ENCODE peak calls at places on chromosomes 12 and 14, in nine cellular contexts. One of them, this sample, is unnamed.

GRCh38 chr14:32224731-32225377 is 21.8 kb upstream of the RNU6-8 start:
- DNase-seq in stomach: no peak
- DNase-seq in Peyer's patch: no peak
- DNase-seq in OCI-LY7: no peak
- DNase-seq in heart right ventricle: peak; percentile 17
- DNase-seq in keratinocyte: no peak
- DNase-seq in gastrocnemius medialis: peak; percentile 35
- DNase-seq in GM23248: peak; percentile 83
- DNase-seq in fibroblast of lung: peak; percentile 55
- DNase-seq in this sample: no peak

GRCh38 chr12:89789862-89790261 is 81.2 kb upstream of the ATP2B1 start:
- DNase-seq in stomach: no peak
- DNase-seq in Peyer's patch: no peak
- DNase-seq in OCI-LY7: peak; percentile 74
- DNase-seq in heart right ventricle: no peak
- DNase-seq in keratinocyte: no peak
- DNase-seq in gastrocnemius medialis: no peak
- DNase-seq in GM23248: peak; percentile 27
- DNase-seq in fibroblast of lung: no peak
- DNase-seq in this sample: no peak

GRCh38 chr12:28710882-28711281 is 438.2 kb upstream of the FAR2 start:
- DNase-seq in stomach: no peak
- DNase-seq in Peyer's patch: no peak
- DNase-seq in OCI-LY7: no peak
- DNase-seq in heart right ventricle: no peak
- DNase-seq in keratinocyte: peak; percentile 19
- DNase-seq in gastrocnemius medialis: no peak
- DNase-seq in GM23248: peak; percentile 92
- DNase-seq in fibroblast of lung: peak; percentile 78
- DNase-seq in this sample: no peak

GRCh38 chr12:131407221-131408035 is 303.5 kb upstream of the SFSWAP start:
- DNase-seq in stomach: no peak
- DNase-seq in Peyer's patch: no peak
- DNase-seq in OCI-LY7: no peak
- DNase-seq in heart right ventricle: no peak
- DNase-seq in keratinocyte: no peak
- DNase-seq in gastrocnemius medialis: no peak
- DNase-seq in GM23248: no peak
- DNase-seq in fibroblast of lung: no peak
- DNase-seq in this sample: no peak

GRCh38 chr14:104553166-104554087 is 26.1 kb upstream of the C14orf180 start:
- DNase-seq in stomach: no peak
- DNase-seq in Peyer's patch: peak; percentile 33
- DNase-seq in OCI-LY7: no peak
- DNase-seq in heart right ventricle: no peak
- DNase-seq in keratinocyte: no peak
- DNase-seq in gastrocnemius medialis: no peak
- DNase-seq in GM23248: no peak
- DNase-seq in fibroblast of lung: no peak
- DNase-seq in this sample: no peak

GRCh38 chr12:48786591-48787544 is 2.0 kb downstream of the ADCY6 start:
- DNase-seq in stomach: no peak
- DNase-seq in Peyer's patch: no peak
- DNase-seq in OCI-LY7: no peak
- DNase-seq in heart right ventricle: peak; percentile 58
- DNase-seq in keratinocyte: no peak
- DNase-seq in gastrocnemius medialis: no peak
- DNase-seq in GM23248: no peak
- DNase-seq in fibroblast of lung: no peak
- DNase-seq in this sample: no peak

GRCh38 chr12:14785568-14785967 is 17.7 kb downstream of the WBP11 start:
- DNase-seq in stomach: no peak
- DNase-seq in Peyer's patch: no peak
- DNase-seq in OCI-LY7: no peak
- DNase-seq in heart right ventricle: no peak
- DNase-seq in keratinocyte: no peak
- DNase-seq in gastrocnemius medialis: no peak
- DNase-seq in GM23248: no peak
- DNase-seq in fibroblast of lung: no peak
- DNase-seq in this sample: no peak

GRCh38 chr12:2613674-2614073 is 181.1 kb upstream of the FKBP4 start:
- DNase-seq in stomach: no peak
- DNase-seq in Peyer's patch: no peak
- DNase-seq in OCI-LY7: no peak
- DNase-seq in heart right ventricle: no peak
- DNase-seq in keratinocyte: peak; percentile 9
- DNase-seq in gastrocnemius medialis: no peak
- DNase-seq in GM23248: peak; percentile 99
- DNase-seq in fibroblast of lung: peak; percentile 97
- DNase-seq in this sample: peak; percentile 35

GRCh38 chr14:54782803-54783659 is 119.6 kb downstream of the GCH1 start:
- DNase-seq in stomach: no peak
- DNase-seq in Peyer's patch: no peak
- DNase-seq in OCI-LY7: peak; percentile 77
- DNase-seq in heart right ventricle: no peak
- DNase-seq in keratinocyte: no peak
- DNase-seq in gastrocnemius medialis: no peak
- DNase-seq in GM23248: no peak
- DNase-seq in fibroblast of lung: no peak
- DNase-seq in this sample: no peak

GRCh38 chr12:65025070-65025469 is 96.0 kb downstream of the WIF1 start:
- DNase-seq in stomach: no peak
- DNase-seq in Peyer's patch: no peak
- DNase-seq in OCI-LY7: no peak
- DNase-seq in heart right ventricle: no peak
- DNase-seq in keratinocyte: no peak
- DNase-seq in gastrocnemius medialis: no peak
- DNase-seq in GM23248: no peak
- DNase-seq in fibroblast of lung: no peak
- DNase-seq in this sample: no peak

GRCh38 chr14:34912182-34912581 is 37.0 kb upstream of the BAZ1A start:
- DNase-seq in stomach: no peak
- DNase-seq in Peyer's patch: no peak
- DNase-seq in OCI-LY7: peak; percentile 41
- DNase-seq in heart right ventricle: no peak
- DNase-seq in keratinocyte: no peak
- DNase-seq in gastrocnemius medialis: no peak
- DNase-seq in GM23248: no peak
- DNase-seq in fibroblast of lung: no peak
- DNase-seq in this sample: no peak

GRCh38 chr14:73728106-73729014 is 14.2 kb upstream of the PNMA1 start:
- DNase-seq in stomach: peak; percentile 91
- DNase-seq in Peyer's patch: peak; percentile 90
- DNase-seq in OCI-LY7: peak; percentile 87
- DNase-seq in heart right ventricle: peak; percentile 86
- DNase-seq in keratinocyte: no peak
- DNase-seq in gastrocnemius medialis: peak; percentile 75
- DNase-seq in GM23248: peak; percentile 77
- DNase-seq in fibroblast of lung: peak; percentile 78
- DNase-seq in this sample: no peak

GRCh38 chr12:2555487-2556082 is 239.2 kb upstream of the FKBP4 start:
- DNase-seq in stomach: no peak
- DNase-seq in Peyer's patch: no peak
- DNase-seq in OCI-LY7: no peak
- DNase-seq in heart right ventricle: no peak
- DNase-seq in keratinocyte: no peak
- DNase-seq in gastrocnemius medialis: no peak
- DNase-seq in GM23248: no peak
- DNase-seq in fibroblast of lung: no peak
- DNase-seq in this sample: no peak

GRCh38 chr12:53454710-53455109 is 2.8 kb downstream of the PCBP2 start:
- DNase-seq in stomach: no peak
- DNase-seq in Peyer's patch: no peak
- DNase-seq in OCI-LY7: no peak
- DNase-seq in heart right ventricle: no peak
- DNase-seq in keratinocyte: no peak
- DNase-seq in gastrocnemius medialis: no peak
- DNase-seq in GM23248: no peak
- DNase-seq in fibroblast of lung: no peak
- DNase-seq in this sample: no peak

GRCh38 chr12:52358575-52359350 is 8.5 kb downstream of the KRT85 start:
- DNase-seq in stomach: no peak
- DNase-seq in Peyer's patch: no peak
- DNase-seq in OCI-LY7: peak; percentile 91
- DNase-seq in heart right ventricle: no peak
- DNase-seq in keratinocyte: no peak
- DNase-seq in gastrocnemius medialis: no peak
- DNase-seq in GM23248: no peak
- DNase-seq in fibroblast of lung: no peak
- DNase-seq in this sample: no peak

DNA sequence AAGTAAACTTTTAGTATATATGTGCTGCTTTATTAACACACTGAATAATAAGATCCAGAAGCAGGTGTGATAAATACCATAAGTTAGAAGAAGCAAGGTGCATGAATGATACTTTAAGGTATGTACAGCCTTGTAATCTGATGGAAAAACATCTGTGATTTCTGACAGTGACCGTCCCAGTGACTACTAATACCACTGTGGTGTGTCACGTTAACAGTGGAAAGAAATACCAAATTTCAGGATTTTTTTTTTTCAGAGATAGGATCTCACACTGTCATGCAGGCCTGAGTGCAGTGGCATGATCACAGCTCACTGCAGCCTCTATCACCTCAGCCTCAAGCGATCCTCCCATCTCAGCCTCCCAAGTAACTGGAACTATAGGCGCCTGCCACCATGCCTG is 21.5 kb downstream of the SDS start:
- DNase-seq in stomach: no peak
- DNase-seq in Peyer's patch: no peak
- DNase-seq in OCI-LY7: no peak
- DNase-seq in heart right ventricle: no peak
- DNase-seq in keratinocyte: no peak
- DNase-seq in gastrocnemius medialis: no peak
- DNase-seq in GM23248: peak; percentile 10
- DNase-seq in fibroblast of lung: no peak
- DNase-seq in this sample: no peak
- H3K36me3 ChIP-seq in stomach: peaks cover 95% of the 10 kb centered on the region
- H3K36me3 ChIP-seq in Peyer's patch: no peaks in the 10 kb centered on the region
- H3K36me3 ChIP-seq in OCI-LY7: peaks cover 24% of the 10 kb centered on the region
- H3K36me3 ChIP-seq in heart right ventricle: peaks cover 95% of the 10 kb centered on the region
- H3K36me3 ChIP-seq in keratinocyte: no peaks in the 10 kb centered on the region
- H3K36me3 ChIP-seq in gastrocnemius medialis: peaks cover 53% of the 10 kb centered on the region
- H3K36me3 ChIP-seq in GM23248: no peaks in the 10 kb centered on the region
- H3K36me3 ChIP-seq in fibroblast of lung: peaks cover 9% of the 10 kb centered on the region
- H3K36me3 ChIP-seq in this sample: peaks cover 48% of the 10 kb centered on the region

GRCh38 chr12:1518486-1518762 is 76.0 kb downstream of the FBXL14 start:
- DNase-seq in stomach: no peak
- DNase-seq in Peyer's patch: no peak
- DNase-seq in OCI-LY7: no peak
- DNase-seq in heart right ventricle: no peak
- DNase-seq in keratinocyte: no peak
- DNase-seq in gastrocnemius medialis: no peak
- DNase-seq in GM23248: no peak
- DNase-seq in fibroblast of lung: no peak
- DNase-seq in this sample: no peak
- H3K4me3 ChIP-seq in stomach: no peak overlapping the region
- H3K4me3 ChIP-seq in Peyer's patch: no peak overlapping the region
- H3K4me3 ChIP-seq in OCI-LY7: no peak overlapping the region
- H3K4me3 ChIP-seq in heart right ventricle: no peak overlapping the region
- H3K4me3 ChIP-seq in keratinocyte: peak overlapping the region; percentile 68
- H3K4me3 ChIP-seq in gastrocnemius medialis: no peak overlapping the region
- H3K4me3 ChIP-seq in GM23248: no peak overlapping the region
- H3K4me3 ChIP-seq in fibroblast of lung: no peak overlapping the region
- H3K4me3 ChIP-seq in this sample: no peak overlapping the region

GRCh38 chr12:102539651-102540553 is 59.5 kb upstream of the IGF1 start:
- DNase-seq in stomach: no peak
- DNase-seq in Peyer's patch: no peak
- DNase-seq in OCI-LY7: no peak
- DNase-seq in heart right ventricle: no peak
- DNase-seq in keratinocyte: no peak
- DNase-seq in gastrocnemius medialis: no peak
- DNase-seq in GM23248: peak; percentile 85
- DNase-seq in fibroblast of lung: peak; percentile 5
- DNase-seq in this sample: no peak
- H3K36me3 ChIP-seq in stomach: no peaks in the 10 kb centered on the region
- H3K36me3 ChIP-seq in Peyer's patch: no peaks in the 10 kb centered on the region
- H3K36me3 ChIP-seq in OCI-LY7: no peaks in the 10 kb centered on the region
- H3K36me3 ChIP-seq in heart right ventricle: no peaks in the 10 kb centered on the region
- H3K36me3 ChIP-seq in keratinocyte: no peaks in the 10 kb centered on the region
- H3K36me3 ChIP-seq in gastrocnemius medialis: no peaks in the 10 kb centered on the region
- H3K36me3 ChIP-seq in GM23248: no peaks in the 10 kb centered on the region
- H3K36me3 ChIP-seq in fibroblast of lung: no peaks in the 10 kb centered on the region
- H3K36me3 ChIP-seq in this sample: no peaks in the 10 kb centered on the region

GRCh38 chr12:57240926-57241555 is 9.9 kb downstream of the STAC3 start:
- DNase-seq in stomach: no peak
- DNase-seq in Peyer's patch: peak; percentile 53
- DNase-seq in OCI-LY7: peak; percentile 64
- DNase-seq in heart right ventricle: no peak
- DNase-seq in keratinocyte: no peak
- DNase-seq in gastrocnemius medialis: no peak
- DNase-seq in GM23248: peak; percentile 71
- DNase-seq in fibroblast of lung: peak; percentile 33
- DNase-seq in this sample: no peak

GRCh38 chr12:57240069-57240921 is 10.7 kb downstream of the STAC3 start:
- DNase-seq in stomach: peak; percentile 52
- DNase-seq in Peyer's patch: peak; percentile 68
- DNase-seq in OCI-LY7: peak; percentile 87
- DNase-seq in heart right ventricle: no peak
- DNase-seq in keratinocyte: no peak
- DNase-seq in gastrocnemius medialis: no peak
- DNase-seq in GM23248: peak; percentile 89
- DNase-seq in fibroblast of lung: peak; percentile 60
- DNase-seq in this sample: no peak

GRCh38 chr12:57242329-57242690 is 8.7 kb downstream of the STAC3 start:
- DNase-seq in stomach: peak; percentile 58
- DNase-seq in Peyer's patch: peak; percentile 72
- DNase-seq in OCI-LY7: peak; percentile 47
- DNase-seq in heart right ventricle: peak; percentile 62
- DNase-seq in keratinocyte: no peak
- DNase-seq in gastrocnemius medialis: no peak
- DNase-seq in GM23248: peak; percentile 21
- DNase-seq in fibroblast of lung: no peak
- DNase-seq in this sample: no peak

GRCh38 chr12:57242691-57243454 is 8.1 kb downstream of the STAC3 start:
- DNase-seq in stomach: peak; percentile 63
- DNase-seq in Peyer's patch: peak; percentile 76
- DNase-seq in OCI-LY7: peak; percentile 97
- DNase-seq in heart right ventricle: peak; percentile 66
- DNase-seq in keratinocyte: no peak
- DNase-seq in gastrocnemius medialis: no peak
- DNase-seq in GM23248: peak; percentile 51
- DNase-seq in fibroblast of lung: peak; percentile 43
- DNase-seq in this sample: no peak

DNA sequence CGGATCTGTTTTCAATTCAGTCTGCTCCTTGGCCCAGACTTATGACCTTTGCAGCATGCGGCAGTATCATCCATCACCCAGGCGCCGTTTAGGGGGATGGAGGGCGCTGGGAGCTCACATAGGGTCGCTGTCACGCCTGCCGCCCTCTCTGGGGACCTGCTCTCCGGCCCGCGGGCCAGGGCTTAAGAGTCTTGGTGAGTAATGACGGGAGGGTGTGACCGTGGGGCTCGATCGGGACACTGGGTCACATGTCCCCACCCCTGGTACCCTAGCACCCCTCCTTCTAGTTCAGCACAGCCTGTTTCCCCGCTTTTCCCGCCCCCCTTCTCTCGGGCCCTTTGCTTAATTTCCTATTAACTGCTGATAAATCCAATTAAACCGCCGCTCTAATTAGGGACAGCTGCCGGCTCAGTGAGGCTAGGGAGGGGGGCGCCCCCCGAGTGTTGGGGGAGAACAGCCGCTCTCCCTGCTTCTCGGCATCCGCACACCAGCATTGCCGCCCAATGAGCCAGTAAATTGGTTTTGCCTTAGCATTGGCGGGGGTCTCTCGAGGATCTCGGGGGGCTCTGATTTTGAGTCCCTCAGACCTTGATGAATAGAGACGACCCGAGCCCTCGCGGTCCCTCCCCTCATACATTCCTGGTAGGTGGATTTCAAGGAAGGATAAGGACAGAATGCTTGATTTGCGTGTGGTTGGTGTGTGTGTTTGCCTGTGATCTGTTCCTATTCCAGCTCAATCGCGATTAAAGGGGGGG is 9.3 kb downstream of the STAC3 start:
- DNase-seq in stomach: no peak
- DNase-seq in Peyer's patch: peak; percentile 46
- DNase-seq in OCI-LY7: peak; percentile 53
- DNase-seq in heart right ventricle: no peak
- DNase-seq in keratinocyte: no peak
- DNase-seq in gastrocnemius medialis: no peak
- DNase-seq in GM23248: peak; percentile 44
- DNase-seq in fibroblast of lung: no peak
- DNase-seq in this sample: no peak
- H3K4me3 ChIP-seq in stomach: no peak overlapping the region
- H3K4me3 ChIP-seq in Peyer's patch: no peak overlapping the region
- H3K4me3 ChIP-seq in OCI-LY7: peak overlapping the region; percentile 74
- H3K4me3 ChIP-seq in heart right ventricle: no peak overlapping the region
- H3K4me3 ChIP-seq in keratinocyte: no peak overlapping the region
- H3K4me3 ChIP-seq in gastrocnemius medialis: no peak overlapping the region
- H3K4me3 ChIP-seq in GM23248: peak overlapping the region; percentile 96
- H3K4me3 ChIP-seq in fibroblast of lung: no peak overlapping the region
- H3K4me3 ChIP-seq in this sample: no peak overlapping the region

This sample was measured in thoracic aorta.